ENCODE peak calls at places on chromosomes 6 and 20, in ten cellular contexts. S is CD4-positive, alpha-beta T cell; T is upper lobe of right lung; B is cardiac fibroblast; J is hepatocyte; D is uterus; I is astrocyte; X is MCF 10A; Q is GM13976; L is GM12865. N is an unnamed sample.
A peak's percentile ranks its signal among the peaks of the same experiment; 100 is the strongest.

GRCh38 chr6:167275436-167275835 is 15.7 kb upstream of the UNC93A start:
- DNase-seq in S (no peak), T (no peak), B (no peak), J (no peak), D (no peak), I (no peak), X (no peak), Q (no peak), L (no peak), N (no peak)

GRCh38 chr6:92181347-92181746 is 1238.0 kb downstream of the EPHA7 start:
- DNase-seq in S (no peak), T (no peak), B (no peak), J (no peak), D (no peak), I (no peak), X (no peak), Q (no peak), L (no peak), N (no peak)

GRCh38 chr6:13710552-13711383 is 867 bp downstream of the RANBP9 start:
- DNase-seq in S (peak; percentile 24), T (peak; percentile 83), B (peak; percentile 19), J (peak; percentile 65), D (peak; percentile 43), I (no peak), X (peak; percentile 39), Q (peak; percentile 50), L (peak; percentile 55), N (peak; percentile 47)

GRCh38 chr6:134436281-134436815 is 118.4 kb upstream of the SGK1 start:
- DNase-seq in S (peak; percentile 37), T (no peak), B (peak; percentile 99), J (peak; percentile 71), D (peak; percentile 20), I (peak; percentile 97), X (peak; percentile 94), Q (peak; percentile 62), L (peak; percentile 80), N (peak; percentile 61)

GRCh38 chr6:8392569-8392968 is 42.8 kb downstream of the SLC35B3 start:
- DNase-seq in S (no peak), T (no peak), B (no peak), J (peak; percentile 22), D (no peak), I (no peak), X (no peak), Q (no peak), L (peak; percentile 2), N (no peak)

GRCh38 chr6:31350551-31350950 is 6.4 kb downstream of the HLA-B start:
- DNase-seq in S (no peak), T (no peak), B (no peak), J (no peak), D (no peak), I (no peak), X (no peak), Q (no peak), L (peak; percentile 47), N (no peak)

GRCh38 chr20:32979201-32979998 is 24.8 kb downstream of the SUN5 start:
- DNase-seq in S (no peak), T (peak; percentile 34), B (no peak), J (no peak), D (no peak), I (no peak), X (no peak), Q (no peak), L (no peak), N (no peak)

GRCh38 chr6:89488438-89488837 is 55.5 kb downstream of the ANKRD6 start:
- DNase-seq in S (no peak), T (no peak), B (no peak), J (no peak), D (no peak), I (no peak), X (no peak), Q (no peak), L (no peak), N (no peak)

GRCh38 chr6:43623880-43624785 is 4.9 kb downstream of the GTPBP2 start:
- DNase-seq in S (no peak), T (no peak), B (no peak), J (no peak), D (peak; percentile 8), I (no peak), X (no peak), Q (no peak), L (no peak), N (no peak)

GRCh38 chr20:38113401-38114325 is 51.4 kb downstream of the TGM2 start:
- DNase-seq in S (no peak), T (no peak), B (no peak), J (peak; percentile 47), D (no peak), I (no peak), X (peak; percentile 54), Q (no peak), L (peak; percentile 30), N (no peak)

GRCh38 chr6:112979830-112980229 is 632.7 kb downstream of the RFPL4B start:
- DNase-seq in S (no peak), T (no peak), B (peak; percentile 83), J (peak; percentile 14), D (no peak), I (peak; percentile 64), X (peak; percentile 50), Q (no peak), L (no peak), N (no peak)

DNA sequence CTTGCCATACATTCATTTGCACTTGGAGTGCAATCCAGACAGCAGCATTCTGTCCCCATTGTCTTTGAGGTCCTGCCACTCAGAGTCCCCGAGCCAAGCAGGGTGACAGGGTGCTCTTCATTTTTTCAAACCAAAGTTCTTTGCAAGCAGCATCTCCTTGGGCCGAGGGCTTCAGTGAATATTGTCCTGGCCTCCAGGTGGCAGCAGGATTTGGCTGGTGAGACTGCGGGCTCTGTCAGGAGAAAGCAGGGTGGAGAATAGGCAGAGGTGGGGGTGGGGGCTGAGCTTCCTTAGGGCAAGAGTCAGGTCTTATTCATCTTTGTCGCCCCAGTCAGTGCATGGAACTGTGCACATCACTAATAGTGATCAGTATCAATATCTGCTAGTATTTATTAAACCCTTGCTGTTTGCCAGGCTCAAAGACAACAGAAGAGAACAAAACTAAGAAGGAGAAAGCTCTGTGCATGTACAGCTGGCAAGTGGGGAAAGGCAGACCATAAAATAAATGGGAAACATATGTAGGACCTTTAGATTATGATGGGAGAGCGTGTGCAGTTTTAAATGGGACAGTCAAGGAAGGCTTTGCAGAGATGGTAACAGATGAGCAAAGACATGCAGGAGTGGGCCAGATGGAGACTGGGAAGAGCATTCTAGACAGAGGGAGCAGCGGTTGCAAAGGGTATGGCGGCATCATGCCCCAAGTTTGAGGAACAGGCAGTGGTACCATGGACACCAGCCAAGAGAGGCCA is 260.2 kb downstream of the NRN1 start:
- DNase-seq in S (no peak), T (no peak), B (no peak), J (no peak), D (no peak), I (no peak), X (no peak), Q (no peak), L (no peak), N (no peak)
- TF ChIP-seq CTCF in S (no peak), T (no peak), B (no peak), J (peak; percentile 25), D (no peak), I (no peak), X (no peak), Q (no peak), L (no peak), N (peak; percentile 11)

GRCh38 chr6:73969982-73970960 is 274.3 kb downstream of the CD109 start:
- DNase-seq in S (no peak), T (no peak), B (peak; percentile 76), J (peak; percentile 64), D (no peak), I (peak; percentile 45), X (peak; percentile 79), Q (peak; percentile 24), L (peak; percentile 27), N (peak; percentile 11)
- TF ChIP-seq CTCF in S (no peak), T (peak; percentile 45), B (peak; percentile 70), J (peak; percentile 89), D (peak; percentile 51), I (peak; percentile 76), X (peak; percentile 68), Q (peak; percentile 24), L (peak; percentile 36), N (peak; percentile 43)

GRCh38 chr20:13262302-13262650 is 41.2 kb downstream of the ISM1 start:
- DNase-seq in S (no peak), T (no peak), B (no peak), J (no peak), D (no peak), I (no peak), X (no peak), Q (no peak), L (no peak), N (no peak)
- TF ChIP-seq CTCF in S (no peak), T (no peak), B (no peak), J (no peak), D (no peak), I (no peak), X (no peak), Q (no peak), L (no peak), N (no peak)

GRCh38 chr20:63290677-63291472 is 2.1 kb upstream of the COL20A1 start:
- DNase-seq in S (peak; percentile 58), T (no peak), B (peak; percentile 34), J (peak; percentile 73), D (no peak), I (peak; percentile 20), X (peak; percentile 21), Q (peak; percentile 90), L (peak; percentile 47), N (peak; percentile 86)
- TF ChIP-seq CTCF in S (peak; percentile 69), T (peak; percentile 65), B (peak; percentile 64), J (peak; percentile 65), D (no peak), I (peak; percentile 35), X (peak; percentile 57), Q (peak; percentile 59), L (peak; percentile 80), N (peak; percentile 54)